ENCODE peak calls at places on chromosomes 3 and 15, in five cellular contexts. One of them, this sample, is unnamed.

GRCh38 chr15:68995754-68996141 is 18.7 kb upstream of the NOX5 start:
- DNase-seq in sigmoid colon: no peak
- DNase-seq in K562: no peak
- DNase-seq in transverse colon: no peak
- DNase-seq in GM12878: no peak
- DNase-seq in this sample: peak; percentile 47

GRCh38 chr15:66477011-66477410 is 20.6 kb downstream of the SNAPC5 start:
- DNase-seq in sigmoid colon: no peak
- DNase-seq in transverse colon: no peak
- DNase-seq in K562: no peak
- DNase-seq in GM12878: no peak
- DNase-seq in this sample: no peak

GRCh38 chr15:28931828-28932227 is 46.1 kb downstream of the APBA2 start:
- DNase-seq in transverse colon: no peak
- DNase-seq in GM12878: no peak
- DNase-seq in sigmoid colon: peak; percentile 38
- DNase-seq in K562: no peak
- DNase-seq in this sample: no peak

GRCh38 chr15:88401972-88402656 is 65.1 kb downstream of the MRPL46 start:
- DNase-seq in K562: no peak
- DNase-seq in GM12878: no peak
- DNase-seq in sigmoid colon: no peak
- DNase-seq in transverse colon: peak; percentile 12
- DNase-seq in this sample: peak; percentile 90

GRCh38 chr15:96947830-96948229 is 617.3 kb downstream of the NR2F2 start:
- DNase-seq in transverse colon: no peak
- DNase-seq in K562: no peak
- DNase-seq in sigmoid colon: no peak
- DNase-seq in GM12878: no peak
- DNase-seq in this sample: no peak

GRCh38 chr3:29331830-29332637 is 51.2 kb downstream of the RBMS3 start:
- DNase-seq in GM12878: no peak
- DNase-seq in sigmoid colon: no peak
- DNase-seq in K562: no peak
- DNase-seq in transverse colon: no peak
- DNase-seq in this sample: no peak

GRCh38 chr3:4720316-4721075 is 227.3 kb downstream of the ITPR1 start:
- DNase-seq in transverse colon: peak; percentile 72
- DNase-seq in sigmoid colon: peak; percentile 94
- DNase-seq in GM12878: no peak
- DNase-seq in K562: peak; percentile 77
- DNase-seq in this sample: peak; percentile 95

GRCh38 chr3:142029052-142029642 is 120.2 kb downstream of the TFDP2 start:
- DNase-seq in K562: no peak
- DNase-seq in transverse colon: no peak
- DNase-seq in sigmoid colon: no peak
- DNase-seq in GM12878: peak; percentile 49
- DNase-seq in this sample: no peak

GRCh38 chr15:57048930-57049550 is 130.6 kb downstream of the TCF12 start:
- DNase-seq in sigmoid colon: no peak
- DNase-seq in GM12878: no peak
- DNase-seq in transverse colon: no peak
- DNase-seq in K562: no peak
- DNase-seq in this sample: no peak

GRCh38 chr15:56918907-56919707 is 663 bp downstream of the TCF12 start:
- DNase-seq in K562: peak; percentile 56
- DNase-seq in transverse colon: peak; percentile 61
- DNase-seq in GM12878: no peak
- DNase-seq in sigmoid colon: peak; percentile 75
- DNase-seq in this sample: no peak

GRCh38 chr3:153210660-153211059 is 48.6 kb downstream of the RAP2B start:
- DNase-seq in transverse colon: no peak
- DNase-seq in GM12878: no peak
- DNase-seq in K562: no peak
- DNase-seq in sigmoid colon: no peak
- DNase-seq in this sample: no peak

GRCh38 chr15:94247789-94248638 is 16.7 kb downstream of the MCTP2 start:
- DNase-seq in GM12878: no peak
- DNase-seq in transverse colon: no peak
- DNase-seq in K562: no peak
- DNase-seq in sigmoid colon: no peak
- DNase-seq in this sample: no peak

GRCh38 chr3:181824961-181825360 is 113.2 kb downstream of the SOX2 start:
- DNase-seq in GM12878: no peak
- DNase-seq in sigmoid colon: no peak
- DNase-seq in K562: no peak
- DNase-seq in transverse colon: no peak
- DNase-seq in this sample: no peak

GRCh38 chr3:134991472-134992010 is 196.5 kb downstream of the EPHB1 start:
- DNase-seq in GM12878: no peak
- DNase-seq in sigmoid colon: no peak
- DNase-seq in transverse colon: no peak
- DNase-seq in K562: no peak
- DNase-seq in this sample: no peak

GRCh38 chr3:45057557-45057956 is 31.5 kb downstream of the CLEC3B start:
- DNase-seq in GM12878: no peak
- DNase-seq in sigmoid colon: no peak
- DNase-seq in K562: no peak
- DNase-seq in transverse colon: no peak
- DNase-seq in this sample: no peak

GRCh38 chr15:63463030-63463429 is 41.4 kb upstream of the USP3 start:
- DNase-seq in GM12878: no peak
- DNase-seq in sigmoid colon: no peak
- DNase-seq in K562: no peak
- DNase-seq in transverse colon: no peak
- DNase-seq in this sample: no peak

GRCh38 chr3:119690043-119690656 is 12.7 kb upstream of the CFAP91 start:
- DNase-seq in K562: peak; percentile 9
- DNase-seq in GM12878: no peak
- DNase-seq in sigmoid colon: no peak
- DNase-seq in transverse colon: no peak
- DNase-seq in this sample: no peak

GRCh38 chr3:134460965-134461364 is 24.8 kb downstream of the ANAPC13 start:
- DNase-seq in transverse colon: no peak
- DNase-seq in sigmoid colon: no peak
- DNase-seq in K562: no peak
- DNase-seq in GM12878: no peak
- DNase-seq in this sample: peak; percentile 34

GRCh38 chr15:38253448-38253847 is 812 bp downstream of the SPRED1 start:
- DNase-seq in K562: peak; percentile 16
- DNase-seq in transverse colon: peak; percentile 13
- DNase-seq in sigmoid colon: no peak
- DNase-seq in GM12878: no peak
- DNase-seq in this sample: no peak

GRCh38 chr3:132435239-132435910 is 18.1 kb downstream of the DNAJC13 start:
- DNase-seq in sigmoid colon: no peak
- DNase-seq in transverse colon: no peak
- DNase-seq in GM12878: no peak
- DNase-seq in K562: no peak
- DNase-seq in this sample: no peak

GRCh38 chr3:59573911-59574310 is 524.1 kb upstream of the CFAP20DC start:
- DNase-seq in sigmoid colon: peak; percentile 74
- DNase-seq in K562: no peak
- DNase-seq in GM12878: no peak
- DNase-seq in transverse colon: peak; percentile 10
- DNase-seq in this sample: no peak

GRCh38 chr3:197522881-197523342 is 32.9 kb downstream of the BDH1 start:
- DNase-seq in sigmoid colon: no peak
- DNase-seq in K562: no peak
- DNase-seq in transverse colon: no peak
- DNase-seq in GM12878: no peak
- DNase-seq in this sample: no peak

GRCh38 chr3:37905987-37906674 is 44.5 kb downstream of the CTDSPL start:
- DNase-seq in K562: no peak
- DNase-seq in GM12878: no peak
- DNase-seq in transverse colon: no peak
- DNase-seq in sigmoid colon: no peak
- DNase-seq in this sample: no peak

GRCh38 chr3:61559108-61559731 is 2.2 kb upstream of the PTPRG start:
- DNase-seq in transverse colon: no peak
- DNase-seq in sigmoid colon: no peak
- DNase-seq in GM12878: no peak
- DNase-seq in K562: no peak
- DNase-seq in this sample: no peak

GRCh38 chr3:159762981-159763465 is 225.6 kb upstream of the IL12A start:
- DNase-seq in GM12878: no peak
- DNase-seq in K562: peak; percentile 11
- DNase-seq in sigmoid colon: peak; percentile 92
- DNase-seq in transverse colon: peak; percentile 55
- DNase-seq in this sample: no peak

GRCh38 chr3:119643528-119643927 is 16.9 kb downstream of the POPDC2 start:
- DNase-seq in K562: no peak
- DNase-seq in sigmoid colon: no peak
- DNase-seq in GM12878: no peak
- DNase-seq in transverse colon: no peak
- DNase-seq in this sample: no peak

GRCh38 chr15:35208353-35208752 is 123.3 kb upstream of the NANOGP8 start:
- DNase-seq in transverse colon: no peak
- DNase-seq in sigmoid colon: no peak
- DNase-seq in K562: no peak
- DNase-seq in GM12878: no peak
- DNase-seq in this sample: no peak

DNA sequence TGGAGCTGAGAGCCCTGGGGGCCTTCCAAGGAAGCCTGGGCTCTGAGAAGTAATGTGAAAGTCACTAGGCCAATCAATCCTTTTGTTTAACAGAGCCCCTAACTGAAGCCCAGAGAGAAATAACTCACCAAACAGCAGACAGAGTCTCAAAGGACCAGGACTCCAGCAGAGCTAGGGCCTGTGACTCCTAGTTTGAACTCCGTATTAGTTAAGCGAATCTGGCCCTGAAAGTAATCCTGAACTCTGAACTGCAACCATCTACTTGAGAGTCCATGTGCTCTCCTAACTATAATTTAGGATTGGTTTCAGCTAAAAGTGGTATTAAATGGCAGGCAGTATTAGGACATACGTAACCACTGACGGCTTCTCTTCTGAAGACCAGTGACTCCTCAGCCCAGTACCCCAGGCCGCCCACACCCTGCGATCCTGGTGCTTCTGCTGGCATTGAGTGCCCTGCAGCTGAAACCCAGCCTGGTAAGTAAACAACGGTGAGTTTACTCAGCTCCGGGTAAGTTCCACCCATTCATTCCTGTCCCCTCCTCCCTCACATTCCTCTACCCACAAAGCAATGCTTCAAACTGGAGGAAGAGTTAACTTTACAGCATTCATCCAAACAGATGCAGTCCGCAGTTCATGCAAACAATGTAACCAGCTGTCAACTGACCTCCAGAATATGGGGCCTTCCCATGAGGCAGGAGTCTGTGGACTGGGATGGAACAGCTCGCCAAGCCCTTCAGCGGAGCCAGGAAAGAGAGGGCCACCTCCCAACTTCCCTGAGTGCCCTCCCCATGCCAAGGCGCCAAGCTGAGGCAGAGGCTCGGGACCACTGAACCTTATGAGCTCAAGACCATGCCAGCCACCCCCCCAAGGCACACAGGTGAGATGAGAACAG is 7.3 kb downstream of the MYO5C start:
- DNase-seq in K562: no peak
- DNase-seq in transverse colon: peak; percentile 87
- DNase-seq in GM12878: no peak
- DNase-seq in sigmoid colon: no peak
- DNase-seq in this sample: peak; percentile 90
- TF ChIP-seq EP300 in K562: no peak
- TF ChIP-seq EP300 in transverse colon: peak; percentile 30
- TF ChIP-seq EP300 in GM12878: no peak
- TF ChIP-seq EP300 in sigmoid colon: no peak
- TF ChIP-seq EP300 in this sample: no peak

GRCh38 chr3:52055537-52056351 is 627 bp downstream of the DUSP7 start:
- DNase-seq in transverse colon: peak; percentile 36
- DNase-seq in GM12878: no peak
- DNase-seq in K562: peak; percentile 45
- DNase-seq in sigmoid colon: peak; percentile 75
- DNase-seq in this sample: no peak
- TF ChIP-seq POLR2AphosphoS5 in transverse colon: no peak
- TF ChIP-seq POLR2AphosphoS5 in GM12878: no peak
- TF ChIP-seq POLR2AphosphoS5 in K562: no peak
- TF ChIP-seq POLR2AphosphoS5 in sigmoid colon: no peak
- TF ChIP-seq POLR2AphosphoS5 in this sample: no peak

GRCh38 chr15:55552461-55552860 is 35.7 kb downstream of the PYGO1 start:
- DNase-seq in transverse colon: no peak
- DNase-seq in sigmoid colon: no peak
- DNase-seq in K562: no peak
- DNase-seq in GM12878: no peak
- DNase-seq in this sample: no peak

GRCh38 chr15:55555089-55555488 is 33.1 kb downstream of the PYGO1 start:
- DNase-seq in transverse colon: no peak
- DNase-seq in K562: no peak
- DNase-seq in GM12878: no peak
- DNase-seq in sigmoid colon: no peak
- DNase-seq in this sample: no peak

GRCh38 chr15:55549305-55549704 is 38.8 kb downstream of the PYGO1 start:
- DNase-seq in GM12878: no peak
- DNase-seq in K562: no peak
- DNase-seq in transverse colon: no peak
- DNase-seq in sigmoid colon: no peak
- DNase-seq in this sample: no peak

DNA sequence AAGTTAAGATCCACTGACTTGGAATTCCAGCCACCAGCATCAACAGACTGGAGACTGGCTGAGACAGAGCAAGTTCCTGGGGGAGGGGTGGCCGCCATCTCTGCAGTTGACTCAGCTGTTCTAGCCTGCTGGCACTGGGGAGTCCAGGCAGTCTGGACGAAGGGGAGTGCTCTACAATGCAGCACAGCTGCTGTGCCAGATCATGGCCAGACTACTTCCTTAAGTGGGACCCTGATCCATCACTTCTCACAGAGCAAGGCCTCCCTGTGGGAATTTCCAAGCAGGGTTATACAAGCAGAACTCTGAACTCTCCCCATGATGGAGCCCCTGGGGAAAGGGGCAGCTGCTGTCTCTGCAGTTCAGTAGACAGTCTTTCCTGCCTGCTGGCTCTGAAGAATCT is 35.2 kb downstream of the PYGO1 start:
- DNase-seq in GM12878: no peak
- DNase-seq in K562: no peak
- DNase-seq in transverse colon: no peak
- DNase-seq in sigmoid colon: no peak
- DNase-seq in this sample: no peak
- H3K4me3 ChIP-seq in GM12878: no peak overlapping the region
- H3K4me3 ChIP-seq in K562: no peak overlapping the region
- H3K4me3 ChIP-seq in transverse colon: no peak overlapping the region
- H3K4me3 ChIP-seq in sigmoid colon: no peak overlapping the region
- H3K4me3 ChIP-seq in this sample: no peak overlapping the region

GRCh38 chr3:126212629-126213375 is 32.4 kb upstream of the ALDH1L1 start:
- DNase-seq in K562: peak; percentile 7
- DNase-seq in GM12878: no peak
- DNase-seq in sigmoid colon: peak; percentile 72
- DNase-seq in transverse colon: peak; percentile 15
- DNase-seq in this sample: no peak

GRCh38 chr3:126212250-126212628 is 31.9 kb upstream of the ALDH1L1 start:
- DNase-seq in transverse colon: no peak
- DNase-seq in K562: no peak
- DNase-seq in GM12878: no peak
- DNase-seq in sigmoid colon: no peak
- DNase-seq in this sample: no peak

GRCh38 chr3:126209741-126210140 is 29.4 kb upstream of the ALDH1L1 start:
- DNase-seq in transverse colon: no peak
- DNase-seq in sigmoid colon: no peak
- DNase-seq in K562: no peak
- DNase-seq in GM12878: no peak
- DNase-seq in this sample: no peak

GRCh38 chr3:126213376-126214044 is 33.1 kb upstream of the ALDH1L1 start:
- DNase-seq in GM12878: no peak
- DNase-seq in K562: no peak
- DNase-seq in transverse colon: no peak
- DNase-seq in sigmoid colon: peak; percentile 55
- DNase-seq in this sample: no peak

GRCh38 chr3:126211569-126211968 is 31.2 kb upstream of the ALDH1L1 start:
- DNase-seq in K562: no peak
- DNase-seq in sigmoid colon: peak; percentile 58
- DNase-seq in GM12878: no peak
- DNase-seq in transverse colon: no peak
- DNase-seq in this sample: no peak
- TF ChIP-seq EP300 in K562: no peak
- TF ChIP-seq EP300 in sigmoid colon: no peak
- TF ChIP-seq EP300 in GM12878: no peak
- TF ChIP-seq EP300 in transverse colon: no peak
- TF ChIP-seq EP300 in this sample: no peak

This sample was measured in esophagus muscularis mucosa.